ENCODE peak calls at places on chromosomes 6 and 20, in six cellular contexts. One of them, this sample, is unnamed. For H3K36me3, the result is how much of the 10 kb centered on the place peaks cover.

GRCh38 chr6:71287038-71287437 is 1.6 kb upstream of the OGFRL1 start:
- DNase-seq in cardiac muscle cell: no peak
- DNase-seq in GM23338: no peak
- DNase-seq in transverse colon: peak
- DNase-seq in kidney: no peak
- DNase-seq in HAP-1: no peak
- DNase-seq in this sample: no peak

GRCh38 chr6:36699290-36699689 is 1.7 kb downstream of the RAB44 start:
- DNase-seq in cardiac muscle cell: no peak
- DNase-seq in GM23338: no peak
- DNase-seq in transverse colon: no peak
- DNase-seq in kidney: no peak
- DNase-seq in HAP-1: no peak
- DNase-seq in this sample: no peak

GRCh38 chr6:166029506-166029905 is 138.1 kb downstream of the TBXT start:
- DNase-seq in cardiac muscle cell: no peak
- DNase-seq in GM23338: no peak
- DNase-seq in transverse colon: no peak
- DNase-seq in kidney: no peak
- DNase-seq in HAP-1: no peak
- DNase-seq in this sample: no peak

GRCh38 chr6:118871331-118871730 is 22.6 kb upstream of the ASF1A start:
- DNase-seq in cardiac muscle cell: no peak
- DNase-seq in GM23338: no peak
- DNase-seq in transverse colon: no peak
- DNase-seq in kidney: no peak
- DNase-seq in HAP-1: no peak
- DNase-seq in this sample: no peak

GRCh38 chr6:3957321-3957720 is 108.1 kb downstream of the FAM50B start:
- DNase-seq in cardiac muscle cell: no peak
- DNase-seq in GM23338: no peak
- DNase-seq in transverse colon: no peak
- DNase-seq in kidney: no peak
- DNase-seq in HAP-1: no peak
- DNase-seq in this sample: no peak

GRCh38 chr20:5000263-5001173 is 792 bp downstream of the SLC23A2 start:
- DNase-seq in cardiac muscle cell: no peak
- DNase-seq in GM23338: peak
- DNase-seq in transverse colon: peak
- DNase-seq in kidney: peak
- DNase-seq in HAP-1: peak
- DNase-seq in this sample: no peak

GRCh38 chr6:56959094-56959493 is 4.2 kb downstream of the BEND6 start:
- DNase-seq in cardiac muscle cell: no peak
- DNase-seq in GM23338: no peak
- DNase-seq in transverse colon: no peak
- DNase-seq in kidney: no peak
- DNase-seq in HAP-1: no peak
- DNase-seq in this sample: no peak

GRCh38 chr6:46648869-46649488 is 3.6 kb downstream of the CYP39A1 start:
- DNase-seq in cardiac muscle cell: no peak
- DNase-seq in GM23338: no peak
- DNase-seq in transverse colon: no peak
- DNase-seq in kidney: no peak
- DNase-seq in HAP-1: no peak
- DNase-seq in this sample: no peak

GRCh38 chr6:106512048-106512957 is 117.0 kb downstream of the RTN4IP1 start:
- DNase-seq in cardiac muscle cell: peak
- DNase-seq in GM23338: peak
- DNase-seq in transverse colon: peak
- DNase-seq in kidney: peak
- DNase-seq in HAP-1: peak
- DNase-seq in this sample: no peak

GRCh38 chr6:21808045-21808470 is 214.5 kb downstream of the SOX4 start:
- DNase-seq in cardiac muscle cell: peak
- DNase-seq in GM23338: no peak
- DNase-seq in transverse colon: no peak
- DNase-seq in kidney: no peak
- DNase-seq in HAP-1: no peak
- DNase-seq in this sample: no peak

GRCh38 chr6:48080227-48081009 is 30.6 kb downstream of the PTCHD4 start:
- DNase-seq in cardiac muscle cell: peak
- DNase-seq in GM23338: no peak
- DNase-seq in transverse colon: no peak
- DNase-seq in kidney: no peak
- DNase-seq in HAP-1: no peak
- DNase-seq in this sample: no peak

GRCh38 chr6:82869493-82869892 is 196.1 kb downstream of the UBE3D start:
- DNase-seq in cardiac muscle cell: no peak
- DNase-seq in GM23338: no peak
- DNase-seq in transverse colon: no peak
- DNase-seq in kidney: no peak
- DNase-seq in HAP-1: no peak
- DNase-seq in this sample: no peak

GRCh38 chr6:134175532-134176282 is 123.3 kb upstream of the SLC2A12 start:
- DNase-seq in cardiac muscle cell: peak
- DNase-seq in GM23338: peak
- DNase-seq in transverse colon: peak
- DNase-seq in kidney: peak
- DNase-seq in HAP-1: no peak
- DNase-seq in this sample: no peak

GRCh38 chr6:124298682-124299081 is 495.0 kb downstream of the NKAIN2 start:
- DNase-seq in cardiac muscle cell: no peak
- DNase-seq in GM23338: no peak
- DNase-seq in transverse colon: no peak
- DNase-seq in kidney: no peak
- DNase-seq in HAP-1: no peak
- DNase-seq in this sample: no peak

GRCh38 chr20:8242827-8243764 is 111.0 kb downstream of the PLCB1 start:
- DNase-seq in cardiac muscle cell: peak
- DNase-seq in GM23338: no peak
- DNase-seq in transverse colon: no peak
- DNase-seq in kidney: no peak
- DNase-seq in HAP-1: no peak
- DNase-seq in this sample: no peak

GRCh38 chr6:112956696-112957525 is 609.8 kb downstream of the RFPL4B start:
- DNase-seq in cardiac muscle cell: peak
- DNase-seq in GM23338: no peak
- DNase-seq in transverse colon: no peak
- DNase-seq in kidney: no peak
- DNase-seq in HAP-1: no peak
- DNase-seq in this sample: no peak

GRCh38 chr6:127115032-127115661 is 3.3 kb upstream of the RSPO3 start:
- DNase-seq in cardiac muscle cell: no peak
- DNase-seq in GM23338: no peak
- DNase-seq in transverse colon: no peak
- DNase-seq in kidney: no peak
- DNase-seq in HAP-1: no peak
- DNase-seq in this sample: no peak

GRCh38 chr20:60327971-60328660 is 369.9 kb downstream of the CDH26 start:
- DNase-seq in cardiac muscle cell: no peak
- DNase-seq in GM23338: no peak
- DNase-seq in transverse colon: no peak
- DNase-seq in kidney: no peak
- DNase-seq in HAP-1: no peak
- DNase-seq in this sample: no peak

GRCh38 chr20:34747479-34747878 is 43.3 kb downstream of the TP53INP2 start:
- DNase-seq in cardiac muscle cell: no peak
- DNase-seq in GM23338: no peak
- DNase-seq in transverse colon: no peak
- DNase-seq in kidney: no peak
- DNase-seq in HAP-1: no peak
- DNase-seq in this sample: no peak

GRCh38 chr20:34751453-34751852 is 47.3 kb downstream of the TP53INP2 start:
- DNase-seq in cardiac muscle cell: no peak
- DNase-seq in GM23338: no peak
- DNase-seq in transverse colon: no peak
- DNase-seq in kidney: no peak
- DNase-seq in HAP-1: no peak
- DNase-seq in this sample: no peak

GRCh38 chr20:34754611-34755010 is 50.5 kb downstream of the TP53INP2 start:
- DNase-seq in cardiac muscle cell: no peak
- DNase-seq in GM23338: peak
- DNase-seq in transverse colon: no peak
- DNase-seq in kidney: no peak
- DNase-seq in HAP-1: no peak
- DNase-seq in this sample: no peak

GRCh38 chr20:34753706-34754461 is 49.7 kb downstream of the TP53INP2 start:
- DNase-seq in cardiac muscle cell: no peak
- DNase-seq in GM23338: peak
- DNase-seq in transverse colon: no peak
- DNase-seq in kidney: no peak
- DNase-seq in HAP-1: no peak
- DNase-seq in this sample: no peak

GRCh38 chr20:34750484-34750883 is 46.3 kb downstream of the TP53INP2 start:
- DNase-seq in cardiac muscle cell: no peak
- DNase-seq in GM23338: no peak
- DNase-seq in transverse colon: no peak
- DNase-seq in kidney: no peak
- DNase-seq in HAP-1: no peak
- DNase-seq in this sample: no peak
- H3K36me3 ChIP-seq in cardiac muscle cell: under half
- H3K36me3 ChIP-seq in GM23338: under half
- H3K36me3 ChIP-seq in transverse colon: half or more
- H3K36me3 ChIP-seq in kidney: under half
- H3K36me3 ChIP-seq in HAP-1: half or more
- H3K36me3 ChIP-seq in this sample: half or more

DNA sequence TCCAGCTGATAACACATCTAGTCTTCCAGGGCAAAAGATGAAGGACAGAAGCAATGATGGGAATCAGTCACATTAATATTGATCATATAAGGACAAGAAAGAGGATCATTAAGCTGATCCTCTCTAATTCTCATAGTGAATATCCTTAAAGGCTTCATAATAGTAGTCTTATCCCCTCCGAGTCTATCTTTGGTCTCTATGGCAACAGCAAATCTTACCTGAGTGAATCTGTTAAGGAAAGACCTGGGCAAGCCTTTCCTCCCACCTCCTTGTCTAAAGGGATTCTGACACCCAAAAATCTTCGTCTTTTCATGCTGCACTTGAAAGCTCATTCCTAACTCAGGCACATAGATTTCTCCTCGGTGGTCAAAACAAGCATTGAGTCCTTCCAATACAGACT is 86.4 kb upstream of the LYRM2 start:
- DNase-seq in cardiac muscle cell: no peak
- DNase-seq in GM23338: peak
- DNase-seq in transverse colon: no peak
- DNase-seq in kidney: no peak
- DNase-seq in HAP-1: no peak
- DNase-seq in this sample: no peak
- H3K36me3 ChIP-seq in cardiac muscle cell: under half
- H3K36me3 ChIP-seq in GM23338: half or more
- H3K36me3 ChIP-seq in transverse colon: half or more
- H3K36me3 ChIP-seq in kidney: under half
- H3K36me3 ChIP-seq in HAP-1: half or more
- H3K36me3 ChIP-seq in this sample: half or more

DNA sequence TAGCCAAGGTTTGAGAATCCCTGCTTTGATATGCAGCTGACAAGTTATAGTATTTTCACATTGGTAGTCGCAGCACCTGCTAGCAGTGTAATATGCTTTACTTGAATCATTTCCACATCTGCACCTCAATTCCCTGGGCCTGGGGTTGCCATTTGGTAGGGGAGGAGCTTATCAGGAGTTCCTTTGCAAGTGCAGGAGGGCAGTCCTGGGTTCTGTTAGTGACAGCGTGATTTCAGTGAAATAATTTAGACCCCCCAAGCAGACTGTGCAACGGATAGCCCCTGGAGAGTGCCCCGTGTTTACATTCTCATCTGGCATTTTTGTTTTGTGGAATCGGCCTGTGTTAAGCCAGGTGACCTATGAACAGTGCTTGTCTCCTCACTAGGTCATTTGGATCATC is 6.0 kb downstream of the RAB5IF start:
- DNase-seq in cardiac muscle cell: no peak
- DNase-seq in GM23338: no peak
- DNase-seq in transverse colon: no peak
- DNase-seq in kidney: no peak
- DNase-seq in HAP-1: no peak
- DNase-seq in this sample: no peak
- H3K36me3 ChIP-seq in cardiac muscle cell: under half
- H3K36me3 ChIP-seq in GM23338: under half
- H3K36me3 ChIP-seq in transverse colon: under half
- H3K36me3 ChIP-seq in kidney: under half
- H3K36me3 ChIP-seq in HAP-1: half or more
- H3K36me3 ChIP-seq in this sample: half or more

GRCh38 chr6:154822947-154823558 is 89.8 kb downstream of the SCAF8 start:
- DNase-seq in cardiac muscle cell: no peak
- DNase-seq in GM23338: no peak
- DNase-seq in transverse colon: no peak
- DNase-seq in kidney: no peak
- DNase-seq in HAP-1: no peak
- DNase-seq in this sample: no peak

GRCh38 chr6:154829970-154830369 is 96.8 kb downstream of the SCAF8 start:
- DNase-seq in cardiac muscle cell: no peak
- DNase-seq in GM23338: no peak
- DNase-seq in transverse colon: no peak
- DNase-seq in kidney: no peak
- DNase-seq in HAP-1: no peak
- DNase-seq in this sample: no peak

GRCh38 chr6:154821099-154821498 is 87.9 kb downstream of the SCAF8 start:
- DNase-seq in cardiac muscle cell: no peak
- DNase-seq in GM23338: no peak
- DNase-seq in transverse colon: no peak
- DNase-seq in kidney: no peak
- DNase-seq in HAP-1: no peak
- DNase-seq in this sample: no peak

GRCh38 chr6:154821638-154822037 is 88.4 kb downstream of the SCAF8 start:
- DNase-seq in cardiac muscle cell: no peak
- DNase-seq in GM23338: no peak
- DNase-seq in transverse colon: no peak
- DNase-seq in kidney: no peak
- DNase-seq in HAP-1: peak
- DNase-seq in this sample: no peak

GRCh38 chr6:154824076-154824475 is 90.9 kb downstream of the SCAF8 start:
- DNase-seq in cardiac muscle cell: peak
- DNase-seq in GM23338: no peak
- DNase-seq in transverse colon: no peak
- DNase-seq in kidney: no peak
- DNase-seq in HAP-1: no peak
- DNase-seq in this sample: no peak
- H3K36me3 ChIP-seq in cardiac muscle cell: half or more
- H3K36me3 ChIP-seq in GM23338: under half
- H3K36me3 ChIP-seq in transverse colon: half or more
- H3K36me3 ChIP-seq in kidney: under half
- H3K36me3 ChIP-seq in HAP-1: under half
- H3K36me3 ChIP-seq in this sample: half or more

GRCh38 chr20:61953037-61953788 is 112.5 kb downstream of the TAF4 start:
- DNase-seq in cardiac muscle cell: no peak
- DNase-seq in GM23338: no peak
- DNase-seq in transverse colon: no peak
- DNase-seq in kidney: peak
- DNase-seq in HAP-1: peak
- DNase-seq in this sample: no peak
- H3K36me3 ChIP-seq in cardiac muscle cell: under half
- H3K36me3 ChIP-seq in GM23338: under half
- H3K36me3 ChIP-seq in transverse colon: under half
- H3K36me3 ChIP-seq in kidney: under half
- H3K36me3 ChIP-seq in HAP-1: under half
- H3K36me3 ChIP-seq in this sample: under half

DNA sequence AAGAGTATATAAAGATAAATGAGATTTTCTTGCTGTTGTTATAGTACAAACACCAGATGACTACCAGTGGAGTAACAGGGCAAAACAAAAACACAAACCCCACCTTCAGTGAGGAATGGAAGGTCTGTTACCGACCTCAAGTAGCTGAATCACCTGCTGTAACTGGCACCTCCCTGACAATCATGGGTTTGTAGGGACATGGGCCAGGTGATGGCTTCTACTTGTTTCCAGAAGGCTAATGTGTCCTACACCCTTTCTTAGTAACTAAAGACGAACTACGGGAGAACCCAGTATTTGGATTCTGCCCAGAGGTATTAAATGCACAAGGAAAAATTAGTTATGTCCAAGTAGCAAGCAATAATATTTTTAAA is 26.8 kb downstream of the SNX5 start:
- DNase-seq in cardiac muscle cell: no peak
- DNase-seq in GM23338: no peak
- DNase-seq in transverse colon: no peak
- DNase-seq in kidney: no peak
- DNase-seq in HAP-1: no peak
- DNase-seq in this sample: no peak
- H3K36me3 ChIP-seq in cardiac muscle cell: under half
- H3K36me3 ChIP-seq in GM23338: half or more
- H3K36me3 ChIP-seq in transverse colon: under half
- H3K36me3 ChIP-seq in kidney: half or more
- H3K36me3 ChIP-seq in HAP-1: half or more
- H3K36me3 ChIP-seq in this sample: half or more